ENCODE peak calls at places on chromosomes 7 and 10, in seven cellular contexts. R is stimulated activated CD8-positive, alpha-beta memory T cell treated with anti-CD3 and anti-CD28 coated beads, Interleukin-7, amount 100 ng/mL, for 1 hour; Y is HTR-8/SVneo; Q is fibroblast of pulmonary artery; J is stromal cell of bone marrow; M is activated CD8-positive, alpha-beta memory T cell treated with anti-CD3 and anti-CD28 coated beads, Interleukin-2, amount 50 U/mL, for 4 hours; H is kidney. W is an unnamed sample.

GRCh38 chr7:90625051-90625450 is 28.9 kb downstream of the CDK14 start:
- DNase-seq in R (no peak), Y (no peak), Q (peak; percentile 50), J (no peak), M (no peak), H (no peak), W (peak; percentile 72)

GRCh38 chr7:82443801-82444219 is 233 bp upstream of the CACNA2D1 start:
- DNase-seq in R (no peak), Y (peak; percentile 28), Q (peak; percentile 94), J (peak; percentile 80), M (no peak), H (peak; percentile 95), W (peak; percentile 92)

GRCh38 chr7:1794888-1795542 is 124.9 kb downstream of the ELFN1 start:
- DNase-seq in R (no peak), Y (no peak), Q (peak; percentile 10), J (no peak), M (no peak), H (no peak), W (no peak)

GRCh38 chr7:131424219-131424822 is 96.6 kb downstream of the MKLN1 start:
- DNase-seq in R (no peak), Y (peak; percentile 38), Q (peak; percentile 71), J (peak; percentile 18), M (no peak), H (no peak), W (peak; percentile 73)

GRCh38 chr10:81873932-81874816 is 820 bp upstream of the NRG3 start:
- DNase-seq in R (no peak), Y (no peak), Q (peak; percentile 73), J (no peak), M (no peak), H (peak; percentile 88), W (peak; percentile 22)

GRCh38 chr7:92485267-92485892 is 7.6 kb upstream of the ERVW-1 start:
- DNase-seq in R (no peak), Y (no peak), Q (no peak), J (no peak), M (no peak), H (no peak), W (no peak)

GRCh38 chr7:120278773-120279172 is 5.8 kb downstream of the KCND2 start:
- DNase-seq in R (no peak), Y (no peak), Q (no peak), J (no peak), M (no peak), H (no peak), W (no peak)

GRCh38 chr10:18683427-18683826 is 24.2 kb downstream of the ARL5B start:
- DNase-seq in R (no peak), Y (no peak), Q (peak; percentile 52), J (no peak), M (no peak), H (no peak), W (no peak)

GRCh38 chr7:159118220-159118595 is 26.5 kb downstream of the VIPR2 start:
- DNase-seq in R (no peak), Y (no peak), Q (no peak), J (no peak), M (no peak), H (peak; percentile 27), W (no peak)

GRCh38 chr7:150781016-150781415 is 19.1 kb downstream of the TMEM176B start:
- DNase-seq in R (no peak), Y (no peak), Q (peak; percentile 61), J (peak; percentile 58), M (no peak), H (no peak), W (no peak)

GRCh38 chr10:117411440-117412428 is 36.5 kb upstream of the PDZD8 start:
- DNase-seq in R (no peak), Y (no peak), Q (no peak), J (no peak), M (no peak), H (no peak), W (peak; percentile 26)

GRCh38 chr7:78176186-78176585 is 377.6 kb downstream of the PHTF2 start:
- DNase-seq in R (no peak), Y (no peak), Q (peak; percentile 60), J (no peak), M (no peak), H (no peak), W (no peak)

GRCh38 chr10:2936816-2937215 is 130.5 kb upstream of the PFKP start:
- DNase-seq in R (no peak), Y (no peak), Q (no peak), J (no peak), M (no peak), H (no peak), W (no peak)

GRCh38 chr10:61325183-61325582 is 128.0 kb downstream of the TMEM26 start:
- DNase-seq in R (no peak), Y (no peak), Q (no peak), J (no peak), M (no peak), H (no peak), W (no peak)

GRCh38 chr7:70614237-70614984 is 517.5 kb upstream of the GALNT17 start:
- DNase-seq in R (no peak), Y (no peak), Q (peak; percentile 46), J (peak; percentile 52), M (no peak), H (peak; percentile 83), W (no peak)

GRCh38 chr7:34652784-34653183 is 5.2 kb upstream of the NPSR1 start:
- DNase-seq in R (no peak), Y (no peak), Q (no peak), J (no peak), M (no peak), H (no peak), W (no peak)

GRCh38 chr7:53151496-53151895 is 116.1 kb downstream of the POM121L12 start:
- DNase-seq in R (no peak), Y (no peak), Q (no peak), J (no peak), M (no peak), H (no peak), W (no peak)

GRCh38 chr10:79446451-79447020 is 1.1 kb upstream of the ZCCHC24 start:
- DNase-seq in R (no peak), Y (no peak), Q (peak; percentile 45), J (no peak), M (peak; percentile 33), H (peak; percentile 92), W (peak; percentile 38)